ENCODE peak calls at places on chromosome 5, in four cellular contexts. X is fibroblast of gingiva, V is cardiac fibroblast, T is PC-3. J is an unnamed sample.
A peak's percentile ranks its signal among the peaks of the same experiment; 100 is the strongest.

GRCh38 chr5:120767171-120767820 is 303.2 kb downstream of the PRR16 start:
- DNase-seq in X (peak; percentile 76), V (peak; percentile 85), T (peak; percentile 16), J (peak; percentile 39)

GRCh38 chr5:81606150-81606549 is 144.7 kb downstream of the SSBP2 start:
- DNase-seq in T (no peak), V (no peak), X (no peak), J (no peak)

GRCh38 chr5:9864791-9865190 is 234.6 kb upstream of the TAS2R1 start:
- DNase-seq in T (no peak), X (no peak), V (no peak), J (no peak)

GRCh38 chr5:107557051-107557658 is 113.6 kb downstream of the EFNA5 start:
- DNase-seq in V (no peak), T (peak; percentile 86), X (peak; percentile 74), J (peak; percentile 71)

GRCh38 chr5:163504091-163504931 is 1.1 kb upstream of the MAT2B start:
- DNase-seq in V (peak; percentile 68), X (peak; percentile 71), T (peak; percentile 56), J (peak; percentile 47)

GRCh38 chr5:80302636-80303035 is 17.2 kb upstream of the SPZ1 start:
- DNase-seq in V (no peak), X (no peak), T (no peak), J (no peak)

GRCh38 chr5:74232281-74232680 is 408.2 kb downstream of the ENC1 start:
- DNase-seq in V (peak; percentile 92), X (peak; percentile 27), T (peak; percentile 77), J (peak; percentile 98)

GRCh38 chr5:88756953-88757352 is 126.0 kb downstream of the MEF2C start:
- DNase-seq in T (no peak), X (no peak), V (no peak), J (no peak)

GRCh38 chr5:148499461-148499860 is 115.7 kb downstream of the FBXO38 start:
- DNase-seq in X (no peak), T (peak; percentile 24), V (no peak), J (no peak)

GRCh38 chr5:1663186-1663585 is 136.5 kb downstream of the MRPL36 start:
- DNase-seq in T (no peak), X (no peak), V (no peak), J (no peak)